ENCODE peak calls at places on chromosomes 11 and 22, in six cellular contexts. One of them, this sample, is unnamed.

GRCh38 chr11:26557666-26558065 is 14.4 kb downstream of the MUC15 start:
- DNase-seq in NCI-H510A: no peak
- DNase-seq in cerebellar cortex: no peak
- DNase-seq in endothelial cell: no peak
- DNase-seq in stimulated activated CD8-positive, alpha-beta memory T cell treated with anti-CD3 and anti-CD28 coated beads, Interleukin-2, amount 100 ng/mL, for 1 hour: no peak
- DNase-seq in NCI-H1092: no peak
- DNase-seq in this sample: no peak

GRCh38 chr11:35105319-35106063 is 33.5 kb upstream of the CD44 start:
- DNase-seq in NCI-H510A: no peak
- DNase-seq in cerebellar cortex: no peak
- DNase-seq in endothelial cell: no peak
- DNase-seq in stimulated activated CD8-positive, alpha-beta memory T cell treated with anti-CD3 and anti-CD28 coated beads, Interleukin-2, amount 100 ng/mL, for 1 hour: no peak
- DNase-seq in NCI-H1092: no peak
- DNase-seq in this sample: no peak

GRCh38 chr11:73034777-73035176 is 107.3 kb downstream of the FCHSD2 start:
- DNase-seq in NCI-H510A: no peak
- DNase-seq in cerebellar cortex: no peak
- DNase-seq in endothelial cell: no peak
- DNase-seq in stimulated activated CD8-positive, alpha-beta memory T cell treated with anti-CD3 and anti-CD28 coated beads, Interleukin-2, amount 100 ng/mL, for 1 hour: no peak
- DNase-seq in NCI-H1092: no peak
- DNase-seq in this sample: no peak

GRCh38 chr22:27513021-27513420 is 288.5 kb downstream of the MN1 start:
- DNase-seq in NCI-H510A: no peak
- DNase-seq in cerebellar cortex: no peak
- DNase-seq in endothelial cell: no peak
- DNase-seq in stimulated activated CD8-positive, alpha-beta memory T cell treated with anti-CD3 and anti-CD28 coated beads, Interleukin-2, amount 100 ng/mL, for 1 hour: no peak
- DNase-seq in NCI-H1092: no peak
- DNase-seq in this sample: no peak

GRCh38 chr11:14119357-14119756 is 156.8 kb downstream of the SPON1 start:
- DNase-seq in NCI-H510A: no peak
- DNase-seq in cerebellar cortex: no peak
- DNase-seq in endothelial cell: no peak
- DNase-seq in stimulated activated CD8-positive, alpha-beta memory T cell treated with anti-CD3 and anti-CD28 coated beads, Interleukin-2, amount 100 ng/mL, for 1 hour: no peak
- DNase-seq in NCI-H1092: no peak
- DNase-seq in this sample: no peak

GRCh38 chr11:783581-784015 is 6.3 kb downstream of the CEND1 start:
- DNase-seq in NCI-H510A: peak
- DNase-seq in cerebellar cortex: peak
- DNase-seq in endothelial cell: peak
- DNase-seq in stimulated activated CD8-positive, alpha-beta memory T cell treated with anti-CD3 and anti-CD28 coated beads, Interleukin-2, amount 100 ng/mL, for 1 hour: no peak
- DNase-seq in NCI-H1092: no peak
- DNase-seq in this sample: no peak

GRCh38 chr11:60984149-60984548 is 12.7 kb downstream of the CD6 start:
- DNase-seq in NCI-H510A: no peak
- DNase-seq in cerebellar cortex: no peak
- DNase-seq in endothelial cell: no peak
- DNase-seq in stimulated activated CD8-positive, alpha-beta memory T cell treated with anti-CD3 and anti-CD28 coated beads, Interleukin-2, amount 100 ng/mL, for 1 hour: no peak
- DNase-seq in NCI-H1092: no peak
- DNase-seq in this sample: no peak

GRCh38 chr22:17785185-17786184 is 11.2 kb upstream of the BID start:
- DNase-seq in NCI-H510A: no peak
- DNase-seq in cerebellar cortex: peak
- DNase-seq in endothelial cell: peak
- DNase-seq in stimulated activated CD8-positive, alpha-beta memory T cell treated with anti-CD3 and anti-CD28 coated beads, Interleukin-2, amount 100 ng/mL, for 1 hour: peak
- DNase-seq in NCI-H1092: no peak
- DNase-seq in this sample: peak

GRCh38 chr11:11135820-11136476 is 217.1 kb downstream of the CSNK2A3 start:
- DNase-seq in NCI-H510A: no peak
- DNase-seq in cerebellar cortex: no peak
- DNase-seq in endothelial cell: no peak
- DNase-seq in stimulated activated CD8-positive, alpha-beta memory T cell treated with anti-CD3 and anti-CD28 coated beads, Interleukin-2, amount 100 ng/mL, for 1 hour: no peak
- DNase-seq in NCI-H1092: no peak
- DNase-seq in this sample: peak

GRCh38 chr11:6459049-6459448 is 14.7 kb downstream of the TRIM3 start:
- DNase-seq in NCI-H510A: no peak
- DNase-seq in cerebellar cortex: no peak
- DNase-seq in endothelial cell: no peak
- DNase-seq in stimulated activated CD8-positive, alpha-beta memory T cell treated with anti-CD3 and anti-CD28 coated beads, Interleukin-2, amount 100 ng/mL, for 1 hour: no peak
- DNase-seq in NCI-H1092: no peak
- DNase-seq in this sample: no peak

GRCh38 chr11:9672288-9672916 is 8.5 kb downstream of the SWAP70 start:
- DNase-seq in NCI-H510A: no peak
- DNase-seq in cerebellar cortex: no peak
- DNase-seq in endothelial cell: no peak
- DNase-seq in stimulated activated CD8-positive, alpha-beta memory T cell treated with anti-CD3 and anti-CD28 coated beads, Interleukin-2, amount 100 ng/mL, for 1 hour: no peak
- DNase-seq in NCI-H1092: no peak
- DNase-seq in this sample: no peak

GRCh38 chr11:121814962-121815361 is 301.1 kb downstream of the BLID start:
- DNase-seq in NCI-H510A: no peak
- DNase-seq in cerebellar cortex: no peak
- DNase-seq in endothelial cell: no peak
- DNase-seq in stimulated activated CD8-positive, alpha-beta memory T cell treated with anti-CD3 and anti-CD28 coated beads, Interleukin-2, amount 100 ng/mL, for 1 hour: no peak
- DNase-seq in NCI-H1092: no peak
- DNase-seq in this sample: no peak

GRCh38 chr11:12642040-12642439 is 32.2 kb upstream of the TEAD1 start:
- DNase-seq in NCI-H510A: no peak
- DNase-seq in cerebellar cortex: peak
- DNase-seq in endothelial cell: no peak
- DNase-seq in stimulated activated CD8-positive, alpha-beta memory T cell treated with anti-CD3 and anti-CD28 coated beads, Interleukin-2, amount 100 ng/mL, for 1 hour: no peak
- DNase-seq in NCI-H1092: no peak
- DNase-seq in this sample: no peak

GRCh38 chr11:130478881-130479280 is 30.4 kb downstream of the ADAMTS15 start:
- DNase-seq in NCI-H510A: no peak
- DNase-seq in cerebellar cortex: no peak
- DNase-seq in endothelial cell: no peak
- DNase-seq in stimulated activated CD8-positive, alpha-beta memory T cell treated with anti-CD3 and anti-CD28 coated beads, Interleukin-2, amount 100 ng/mL, for 1 hour: no peak
- DNase-seq in NCI-H1092: no peak
- DNase-seq in this sample: no peak

GRCh38 chr11:100928426-100928825 is 201.2 kb downstream of the PGR start:
- DNase-seq in NCI-H510A: no peak
- DNase-seq in cerebellar cortex: no peak
- DNase-seq in endothelial cell: no peak
- DNase-seq in stimulated activated CD8-positive, alpha-beta memory T cell treated with anti-CD3 and anti-CD28 coated beads, Interleukin-2, amount 100 ng/mL, for 1 hour: no peak
- DNase-seq in NCI-H1092: no peak
- DNase-seq in this sample: no peak

GRCh38 chr22:45878901-45879551 is 97.9 kb downstream of the WNT7B start:
- DNase-seq in NCI-H510A: no peak
- DNase-seq in cerebellar cortex: no peak
- DNase-seq in endothelial cell: no peak
- DNase-seq in stimulated activated CD8-positive, alpha-beta memory T cell treated with anti-CD3 and anti-CD28 coated beads, Interleukin-2, amount 100 ng/mL, for 1 hour: no peak
- DNase-seq in NCI-H1092: no peak
- DNase-seq in this sample: no peak

GRCh38 chr11:87422566-87422965 is 384.8 kb downstream of the TMEM135 start:
- DNase-seq in NCI-H510A: no peak
- DNase-seq in cerebellar cortex: no peak
- DNase-seq in endothelial cell: no peak
- DNase-seq in stimulated activated CD8-positive, alpha-beta memory T cell treated with anti-CD3 and anti-CD28 coated beads, Interleukin-2, amount 100 ng/mL, for 1 hour: no peak
- DNase-seq in NCI-H1092: no peak
- DNase-seq in this sample: no peak

GRCh38 chr11:8810331-8811301 is 100.4 kb upstream of the AKIP1 start:
- DNase-seq in NCI-H510A: peak
- DNase-seq in cerebellar cortex: peak
- DNase-seq in endothelial cell: peak
- DNase-seq in stimulated activated CD8-positive, alpha-beta memory T cell treated with anti-CD3 and anti-CD28 coated beads, Interleukin-2, amount 100 ng/mL, for 1 hour: no peak
- DNase-seq in NCI-H1092: peak
- DNase-seq in this sample: no peak

GRCh38 chr11:37230865-37231264 is 632.8 kb upstream of the RAG2 start:
- DNase-seq in NCI-H510A: no peak
- DNase-seq in cerebellar cortex: no peak
- DNase-seq in endothelial cell: no peak
- DNase-seq in stimulated activated CD8-positive, alpha-beta memory T cell treated with anti-CD3 and anti-CD28 coated beads, Interleukin-2, amount 100 ng/mL, for 1 hour: no peak
- DNase-seq in NCI-H1092: no peak
- DNase-seq in this sample: peak

GRCh38 chr11:113729456-113729855 is 23.3 kb upstream of the TMPRSS5 start:
- DNase-seq in NCI-H510A: no peak
- DNase-seq in cerebellar cortex: no peak
- DNase-seq in endothelial cell: no peak
- DNase-seq in stimulated activated CD8-positive, alpha-beta memory T cell treated with anti-CD3 and anti-CD28 coated beads, Interleukin-2, amount 100 ng/mL, for 1 hour: no peak
- DNase-seq in NCI-H1092: no peak
- DNase-seq in this sample: no peak

GRCh38 chr11:117621226-117621625 is 175.8 kb downstream of the DSCAML1 start:
- DNase-seq in NCI-H510A: no peak
- DNase-seq in cerebellar cortex: no peak
- DNase-seq in endothelial cell: no peak
- DNase-seq in stimulated activated CD8-positive, alpha-beta memory T cell treated with anti-CD3 and anti-CD28 coated beads, Interleukin-2, amount 100 ng/mL, for 1 hour: no peak
- DNase-seq in NCI-H1092: no peak
- DNase-seq in this sample: peak

GRCh38 chr11:282171-282570 is 4.0 kb downstream of the NLRP6 start:
- DNase-seq in NCI-H510A: no peak
- DNase-seq in cerebellar cortex: no peak
- DNase-seq in endothelial cell: no peak
- DNase-seq in stimulated activated CD8-positive, alpha-beta memory T cell treated with anti-CD3 and anti-CD28 coated beads, Interleukin-2, amount 100 ng/mL, for 1 hour: no peak
- DNase-seq in NCI-H1092: no peak
- DNase-seq in this sample: no peak

GRCh38 chr11:105923252-105923651 is 98.8 kb downstream of the MSANTD4 start:
- DNase-seq in NCI-H510A: no peak
- DNase-seq in cerebellar cortex: no peak
- DNase-seq in endothelial cell: no peak
- DNase-seq in stimulated activated CD8-positive, alpha-beta memory T cell treated with anti-CD3 and anti-CD28 coated beads, Interleukin-2, amount 100 ng/mL, for 1 hour: no peak
- DNase-seq in NCI-H1092: no peak
- DNase-seq in this sample: no peak

GRCh38 chr11:44456544-44457270 is 108.8 kb upstream of the CD82 start:
- DNase-seq in NCI-H510A: no peak
- DNase-seq in cerebellar cortex: peak
- DNase-seq in endothelial cell: peak
- DNase-seq in stimulated activated CD8-positive, alpha-beta memory T cell treated with anti-CD3 and anti-CD28 coated beads, Interleukin-2, amount 100 ng/mL, for 1 hour: no peak
- DNase-seq in NCI-H1092: no peak
- DNase-seq in this sample: peak

GRCh38 chr11:76778874-76779273 is 4.3 kb upstream of the TSKU start:
- DNase-seq in NCI-H510A: no peak
- DNase-seq in cerebellar cortex: no peak
- DNase-seq in endothelial cell: no peak
- DNase-seq in stimulated activated CD8-positive, alpha-beta memory T cell treated with anti-CD3 and anti-CD28 coated beads, Interleukin-2, amount 100 ng/mL, for 1 hour: no peak
- DNase-seq in NCI-H1092: no peak
- DNase-seq in this sample: no peak

GRCh38 chr11:113549061-113549460 is 73.9 kb upstream of the DRD2 start:
- DNase-seq in NCI-H510A: no peak
- DNase-seq in cerebellar cortex: no peak
- DNase-seq in endothelial cell: no peak
- DNase-seq in stimulated activated CD8-positive, alpha-beta memory T cell treated with anti-CD3 and anti-CD28 coated beads, Interleukin-2, amount 100 ng/mL, for 1 hour: no peak
- DNase-seq in NCI-H1092: no peak
- DNase-seq in this sample: no peak

GRCh38 chr11:125925247-125925740 is 20.6 kb upstream of the VSIG10L2 start:
- DNase-seq in NCI-H510A: no peak
- DNase-seq in cerebellar cortex: no peak
- DNase-seq in endothelial cell: no peak
- DNase-seq in stimulated activated CD8-positive, alpha-beta memory T cell treated with anti-CD3 and anti-CD28 coated beads, Interleukin-2, amount 100 ng/mL, for 1 hour: no peak
- DNase-seq in NCI-H1092: peak
- DNase-seq in this sample: no peak

GRCh38 chr11:93005239-93005638 is 35.8 kb downstream of the MTNR1B start:
- DNase-seq in NCI-H510A: peak
- DNase-seq in cerebellar cortex: no peak
- DNase-seq in endothelial cell: no peak
- DNase-seq in stimulated activated CD8-positive, alpha-beta memory T cell treated with anti-CD3 and anti-CD28 coated beads, Interleukin-2, amount 100 ng/mL, for 1 hour: no peak
- DNase-seq in NCI-H1092: no peak
- DNase-seq in this sample: no peak

GRCh38 chr11:17267576-17267975 is 9.0 kb upstream of the NUCB2 start:
- DNase-seq in NCI-H510A: no peak
- DNase-seq in cerebellar cortex: no peak
- DNase-seq in endothelial cell: no peak
- DNase-seq in stimulated activated CD8-positive, alpha-beta memory T cell treated with anti-CD3 and anti-CD28 coated beads, Interleukin-2, amount 100 ng/mL, for 1 hour: no peak
- DNase-seq in NCI-H1092: no peak
- DNase-seq in this sample: peak

GRCh38 chr22:23032681-23033080 is 37.6 kb upstream of the GNAZ start:
- DNase-seq in NCI-H510A: no peak
- DNase-seq in cerebellar cortex: no peak
- DNase-seq in endothelial cell: no peak
- DNase-seq in stimulated activated CD8-positive, alpha-beta memory T cell treated with anti-CD3 and anti-CD28 coated beads, Interleukin-2, amount 100 ng/mL, for 1 hour: no peak
- DNase-seq in NCI-H1092: no peak
- DNase-seq in this sample: no peak

GRCh38 chr11:20109731-20110445 is 50.4 kb downstream of the DBX1 start:
- DNase-seq in NCI-H510A: no peak
- DNase-seq in cerebellar cortex: no peak
- DNase-seq in endothelial cell: no peak
- DNase-seq in stimulated activated CD8-positive, alpha-beta memory T cell treated with anti-CD3 and anti-CD28 coated beads, Interleukin-2, amount 100 ng/mL, for 1 hour: no peak
- DNase-seq in NCI-H1092: no peak
- DNase-seq in this sample: no peak

GRCh38 chr22:30880847-30881246 is 87.7 kb downstream of the MORC2 start:
- DNase-seq in NCI-H510A: no peak
- DNase-seq in cerebellar cortex: no peak
- DNase-seq in endothelial cell: no peak
- DNase-seq in stimulated activated CD8-positive, alpha-beta memory T cell treated with anti-CD3 and anti-CD28 coated beads, Interleukin-2, amount 100 ng/mL, for 1 hour: no peak
- DNase-seq in NCI-H1092: no peak
- DNase-seq in this sample: no peak

GRCh38 chr11:82718307-82718706 is 15.4 kb downstream of the FAM181B start:
- DNase-seq in NCI-H510A: no peak
- DNase-seq in cerebellar cortex: peak
- DNase-seq in endothelial cell: peak
- DNase-seq in stimulated activated CD8-positive, alpha-beta memory T cell treated with anti-CD3 and anti-CD28 coated beads, Interleukin-2, amount 100 ng/mL, for 1 hour: no peak
- DNase-seq in NCI-H1092: peak
- DNase-seq in this sample: peak

GRCh38 chr11:56577621-56578020 is at the start of gene OR5M10:
- DNase-seq in NCI-H510A: no peak
- DNase-seq in cerebellar cortex: no peak
- DNase-seq in endothelial cell: no peak
- DNase-seq in stimulated activated CD8-positive, alpha-beta memory T cell treated with anti-CD3 and anti-CD28 coated beads, Interleukin-2, amount 100 ng/mL, for 1 hour: no peak
- DNase-seq in NCI-H1092: no peak
- DNase-seq in this sample: no peak

GRCh38 chr11:8258771-8259170 is 4.9 kb downstream of the LMO1 start:
- DNase-seq in NCI-H510A: no peak
- DNase-seq in cerebellar cortex: no peak
- DNase-seq in endothelial cell: no peak
- DNase-seq in stimulated activated CD8-positive, alpha-beta memory T cell treated with anti-CD3 and anti-CD28 coated beads, Interleukin-2, amount 100 ng/mL, for 1 hour: no peak
- DNase-seq in NCI-H1092: no peak
- DNase-seq in this sample: no peak

This sample was measured in T47D.